ENCODE peak calls at places on chromosomes 16 and 17, in five cellular contexts. J is left ventricle myocardium inferior, D is GM12891, C is activated T-cell treated with anti-CD3 and anti-CD28 coated beads for 1 hour, B is anterior cingulate cortex. Q is an unnamed sample.

GRCh38 chr16:8660841-8661301 is 13.5 kb upstream of the ABAT start:
- DNase-seq in D (peak; percentile 44), J (peak; percentile 56), B (peak; percentile 57), C (peak; percentile 30), Q (peak; percentile 61)

GRCh38 chr17:74297941-74298340 is 23.9 kb downstream of the DNAI2 start:
- DNase-seq in J (no peak), C (no peak), B (no peak), D (no peak), Q (no peak)

GRCh38 chr16:48435906-48436305 is 50.7 kb upstream of the SIAH1 start:
- DNase-seq in D (no peak), B (peak; percentile 3), J (no peak), C (no peak), Q (no peak)

GRCh38 chr17:36534117-36534880 is at the start of gene MYO19:
- DNase-seq in J (peak; percentile 62), B (peak; percentile 13), C (peak; percentile 27), D (peak; percentile 54), Q (peak; percentile 60)

GRCh38 chr17:55588858-55589257 is 77.6 kb upstream of the SMIM36 start:
- DNase-seq in D (no peak), C (no peak), B (no peak), J (no peak), Q (no peak)

GRCh38 chr16:57609541-57610401 is 18.7 kb upstream of the ADGRG1 start:
- DNase-seq in B (no peak), J (no peak), D (peak; percentile 71), C (no peak), Q (peak; percentile 90)

GRCh38 chr17:70577456-70577855 is 408.1 kb downstream of the KCNJ2 start:
- DNase-seq in B (no peak), D (no peak), C (no peak), J (no peak), Q (no peak)

GRCh38 chr17:46194393-46195216 is 1.4 kb upstream of the KANSL1 start:
- DNase-seq in B (no peak), D (peak; percentile 32), J (no peak), C (no peak), Q (peak; percentile 52)

GRCh38 chr17:37683454-37683984 is 40.3 kb upstream of the DDX52 start:
- DNase-seq in D (no peak), J (no peak), B (no peak), C (no peak), Q (no peak)

GRCh38 chr16:53626161-53626560 is 77.5 kb downstream of the RPGRIP1L start:
- DNase-seq in J (no peak), B (no peak), D (no peak), C (no peak), Q (no peak)

GRCh38 chr17:38868968-38869646 is 751 bp upstream of the LASP1 start:
- DNase-seq in J (peak; percentile 85), C (peak; percentile 84), D (no peak), B (peak; percentile 91), Q (peak; percentile 89)

GRCh38 chr16:4350365-4350786 is 745 bp downstream of the PAM16 start:
- DNase-seq in C (no peak), D (no peak), B (no peak), J (no peak), Q (no peak)

GRCh38 chr17:8163978-8164814 is 1.4 kb upstream of the VAMP2 start:
- DNase-seq in J (peak; percentile 86), B (peak; percentile 46), C (peak; percentile 52), D (no peak), Q (peak; percentile 95)

GRCh38 chr17:39243155-39243554 is 17.4 kb upstream of the STAC2 start:
- DNase-seq in D (no peak), C (no peak), J (no peak), B (no peak), Q (no peak)

GRCh38 chr17:39668141-39668924 is at the start of gene PNMT:
- DNase-seq in B (peak; percentile 54), D (peak; percentile 90), C (peak; percentile 66), J (peak; percentile 79), Q (no peak)

GRCh38 chr17:63699638-63700527 is at the start of gene LIMD2:
- DNase-seq in D (peak; percentile 70), C (peak; percentile 83), B (peak; percentile 29), J (peak; percentile 66), Q (peak; percentile 18)

GRCh38 chr17:39938140-39938869 is 10.8 kb downstream of the LRRC3C start:
- DNase-seq in B (no peak), J (no peak), C (no peak), D (no peak), Q (no peak)

GRCh38 chr16:79261461-79261860 is 339.1 kb downstream of the MAF start:
- DNase-seq in J (peak; percentile 57), B (no peak), C (no peak), D (no peak), Q (no peak)

GRCh38 chr16:15976929-15977637 is 27.7 kb downstream of the ABCC1 start:
- DNase-seq in B (no peak), J (no peak), D (no peak), C (no peak), Q (peak; percentile 32)

GRCh38 chr17:63774982-63775290 is 966 bp downstream of the DDX42 start:
- DNase-seq in J (no peak), D (no peak), C (no peak), B (no peak), Q (peak; percentile 11)

GRCh38 chr17:78381601-78382168 is 3.2 kb downstream of the PGS1 start:
- DNase-seq in B (no peak), C (no peak), D (no peak), J (no peak), Q (no peak)

GRCh38 chr17:5226940-5227878 is 7.5 kb downstream of the SCIMP start:
- DNase-seq in C (no peak), B (no peak), J (no peak), D (no peak), Q (no peak)

GRCh38 chr16:24178496-24178895 is 77.6 kb upstream of the CACNG3 start:
- DNase-seq in D (no peak), B (no peak), J (no peak), C (no peak), Q (no peak)

GRCh38 chr17:37405955-37406634 is 541 bp downstream of the ACACA start:
- DNase-seq in B (no peak), J (no peak), D (no peak), C (no peak), Q (peak; percentile 16)

GRCh38 chr17:76268015-76268749 is 3.0 kb downstream of the UBALD2 start:
- DNase-seq in C (peak; percentile 52), B (peak; percentile 81), J (peak; percentile 84), D (no peak), Q (peak; percentile 59)

GRCh38 chr16:79469999-79470398 is 130.5 kb downstream of the MAF start:
- DNase-seq in J (peak; percentile 25), B (no peak), C (no peak), D (no peak), Q (no peak)

Q was measured in myocyte.